ENCODE peak calls at places on chromosome 16, in nine cellular contexts. B, N, G, M, L, H, D, I and F are unnamed samples.

GRCh38 chr16:6016530-6017184 is 919.1 kb upstream of the EEF2KMT start:
- DNase-seq in B (no peak), N (peak; percentile 50), G (peak; percentile 82), M (no peak), L (peak; percentile 23), H (no peak), D (peak; percentile 54), I (no peak), F (peak; percentile 4)

GRCh38 chr16:19809693-19810092 is 75.0 kb downstream of the GPRC5B start:
- DNase-seq in B (no peak), N (no peak), G (no peak), M (no peak), L (no peak), H (no peak), D (no peak), I (no peak), F (no peak)

GRCh38 chr16:11280616-11281522 is at the start of gene PRM1:
- DNase-seq in B (no peak), N (no peak), G (no peak), M (no peak), L (no peak), H (no peak), D (no peak), I (no peak), F (no peak)

GRCh38 chr16:82133798-82134197 is 36.2 kb downstream of the MPHOSPH6 start:
- DNase-seq in B (no peak), N (no peak), G (no peak), M (no peak), L (no peak), H (no peak), D (no peak), I (no peak), F (no peak)

GRCh38 chr16:85327731-85328664 is 215.7 kb upstream of the CIBAR2 start:
- DNase-seq in B (peak; percentile 39), N (no peak), G (peak; percentile 86), M (no peak), L (no peak), H (peak; percentile 70), D (peak; percentile 29), I (no peak), F (no peak)

GRCh38 chr16:58018803-58019202 is 6.8 kb upstream of the MMP15 start:
- DNase-seq in B (no peak), N (no peak), G (no peak), M (peak; percentile 9), L (no peak), H (peak; percentile 4), D (no peak), I (no peak), F (no peak)

GRCh38 chr16:66900721-66901441 is 17.8 kb downstream of the CDH16 start:
- DNase-seq in B (no peak), N (no peak), G (no peak), M (no peak), L (peak; percentile 26), H (peak; percentile 23), D (no peak), I (no peak), F (peak; percentile 35)

GRCh38 chr16:77863250-77863649 is 74.9 kb downstream of the VAT1L start:
- DNase-seq in B (no peak), N (no peak), G (no peak), M (no peak), L (no peak), H (peak; percentile 27), D (no peak), I (no peak), F (no peak)

GRCh38 chr16:22397459-22397858 is 23.0 kb upstream of the CDR2 start:
- DNase-seq in B (no peak), N (no peak), G (no peak), M (no peak), L (peak; percentile 98), H (no peak), D (peak; percentile 82), I (no peak), F (peak; percentile 97)

GRCh38 chr16:53216798-53217197 is 162.0 kb downstream of the CHD9 start:
- DNase-seq in B (no peak), N (no peak), G (no peak), M (no peak), L (no peak), H (no peak), D (no peak), I (no peak), F (no peak)

GRCh38 chr16:35737076-35737475 is 2277.7 kb downstream of the TP53TG3F start:
- DNase-seq in B (no peak), N (no peak), G (no peak), M (no peak), L (no peak), H (no peak), D (no peak), I (no peak), F (peak; percentile 1)

GRCh38 chr16:63816304-63816703 is 1305.6 kb downstream of the CDH11 start:
- DNase-seq in B (no peak), N (no peak), G (no peak), M (no peak), L (no peak), H (no peak), D (no peak), I (no peak), F (no peak)

GRCh38 chr16:31484491-31485171 is 1.7 kb downstream of the SLC5A2 start:
- DNase-seq in B (no peak), N (no peak), G (no peak), M (no peak), L (peak; percentile 24), H (no peak), D (peak; percentile 14), I (no peak), F (no peak)

GRCh38 chr16:75273054-75273925 is 21.9 kb upstream of the BCAR1 start:
- DNase-seq in B (no peak), N (no peak), G (no peak), M (no peak), L (peak; percentile 60), H (no peak), D (peak; percentile 80), I (no peak), F (no peak)

GRCh38 chr16:85888405-85889331 is 10.3 kb upstream of the IRF8 start:
- DNase-seq in B (no peak), N (peak; percentile 84), G (no peak), M (no peak), L (peak; percentile 91), H (no peak), D (peak; percentile 96), I (peak; percentile 79), F (peak; percentile 25)

GRCh38 chr16:10876799-10877341 is at the start of gene CIITA:
- DNase-seq in B (peak; percentile 81), N (peak; percentile 98), G (no peak), M (peak; percentile 74), L (peak; percentile 77), H (peak; percentile 77), D (peak; percentile 97), I (peak; percentile 86), F (peak; percentile 37)

GRCh38 chr16:63652091-63652490 is 1469.8 kb downstream of the CDH11 start:
- DNase-seq in B (no peak), N (no peak), G (no peak), M (no peak), L (no peak), H (no peak), D (no peak), I (no peak), F (no peak)

GRCh38 chr16:75279277-75279676 is 27.9 kb upstream of the BCAR1 start:
- DNase-seq in B (no peak), N (peak; percentile 40), G (no peak), M (no peak), L (no peak), H (no peak), D (peak; percentile 25), I (no peak), F (peak; percentile 44)

GRCh38 chr16:34803683-34804416 is 1344.4 kb downstream of the TP53TG3F start:
- DNase-seq in B (no peak), N (no peak), G (no peak), M (no peak), L (no peak), H (no peak), D (no peak), I (no peak), F (no peak)

GRCh38 chr16:87324411-87325275 is 7.5 kb upstream of the C16orf95 start:
- DNase-seq in B (no peak), N (peak; percentile 62), G (peak; percentile 63), M (no peak), L (peak; percentile 36), H (no peak), D (no peak), I (peak; percentile 80), F (peak; percentile 48)